ENCODE peak calls at places on chromosomes 13 and 19, in four cellular contexts. One of them, this sample, is unnamed.

GRCh38 chr13:107554355-107554905 is 660.9 kb downstream of the LIG4 start:
- DNase-seq in stimulated activated CD4-positive, alpha-beta T cell treated with anti-CD3 and anti-CD28 coated beads, Interleukin-2, amount 100 ng/mL, for 48 hours: no peak
- DNase-seq in ovary: no peak
- DNase-seq in AML-193: no peak
- DNase-seq in this sample: no peak

GRCh38 chr19:46408611-46409039 is 4.7 kb downstream of the CCDC8 start:
- DNase-seq in stimulated activated CD4-positive, alpha-beta T cell treated with anti-CD3 and anti-CD28 coated beads, Interleukin-2, amount 100 ng/mL, for 48 hours: no peak
- DNase-seq in ovary: peak; percentile 84
- DNase-seq in AML-193: no peak
- DNase-seq in this sample: no peak

GRCh38 chr19:55069137-55069858 is 6.3 kb upstream of the RDH13 start:
- DNase-seq in stimulated activated CD4-positive, alpha-beta T cell treated with anti-CD3 and anti-CD28 coated beads, Interleukin-2, amount 100 ng/mL, for 48 hours: no peak
- DNase-seq in ovary: no peak
- DNase-seq in AML-193: no peak
- DNase-seq in this sample: peak; percentile 17

GRCh38 chr19:31226536-31226935 is 122.7 kb downstream of the TSHZ3 start:
- DNase-seq in stimulated activated CD4-positive, alpha-beta T cell treated with anti-CD3 and anti-CD28 coated beads, Interleukin-2, amount 100 ng/mL, for 48 hours: no peak
- DNase-seq in ovary: no peak
- DNase-seq in AML-193: no peak
- DNase-seq in this sample: no peak

GRCh38 chr13:29993716-29994488 is 143.5 kb upstream of the UBL3 start:
- DNase-seq in stimulated activated CD4-positive, alpha-beta T cell treated with anti-CD3 and anti-CD28 coated beads, Interleukin-2, amount 100 ng/mL, for 48 hours: no peak
- DNase-seq in ovary: no peak
- DNase-seq in AML-193: no peak
- DNase-seq in this sample: no peak

GRCh38 chr13:23554000-23554399 is 16.2 kb upstream of the TNFRSF19 start:
- DNase-seq in stimulated activated CD4-positive, alpha-beta T cell treated with anti-CD3 and anti-CD28 coated beads, Interleukin-2, amount 100 ng/mL, for 48 hours: no peak
- DNase-seq in ovary: no peak
- DNase-seq in AML-193: no peak
- DNase-seq in this sample: no peak

GRCh38 chr13:59906413-59907027 is 257.2 kb downstream of the DIAPH3 start:
- DNase-seq in stimulated activated CD4-positive, alpha-beta T cell treated with anti-CD3 and anti-CD28 coated beads, Interleukin-2, amount 100 ng/mL, for 48 hours: no peak
- DNase-seq in ovary: no peak
- DNase-seq in AML-193: peak; percentile 25
- DNase-seq in this sample: peak; percentile 58

GRCh38 chr13:72194531-72194930 is 327.5 kb upstream of the DACH1 start:
- DNase-seq in stimulated activated CD4-positive, alpha-beta T cell treated with anti-CD3 and anti-CD28 coated beads, Interleukin-2, amount 100 ng/mL, for 48 hours: no peak
- DNase-seq in ovary: no peak
- DNase-seq in AML-193: no peak
- DNase-seq in this sample: no peak

GRCh38 chr19:36973844-36974195 is 57.7 kb downstream of the ZNF568 start:
- DNase-seq in stimulated activated CD4-positive, alpha-beta T cell treated with anti-CD3 and anti-CD28 coated beads, Interleukin-2, amount 100 ng/mL, for 48 hours: no peak
- DNase-seq in ovary: no peak
- DNase-seq in AML-193: no peak
- DNase-seq in this sample: no peak

GRCh38 chr13:106038752-106039151 is 496.7 kb downstream of the EFNB2 start:
- DNase-seq in stimulated activated CD4-positive, alpha-beta T cell treated with anti-CD3 and anti-CD28 coated beads, Interleukin-2, amount 100 ng/mL, for 48 hours: no peak
- DNase-seq in ovary: no peak
- DNase-seq in AML-193: no peak
- DNase-seq in this sample: no peak

GRCh38 chr19:403221-404036 is 5.5 kb downstream of the C2CD4C start:
- DNase-seq in stimulated activated CD4-positive, alpha-beta T cell treated with anti-CD3 and anti-CD28 coated beads, Interleukin-2, amount 100 ng/mL, for 48 hours: no peak
- DNase-seq in ovary: peak; percentile 24
- DNase-seq in AML-193: no peak
- DNase-seq in this sample: no peak

GRCh38 chr13:52159159-52159982 is at the start of gene NEK3:
- DNase-seq in stimulated activated CD4-positive, alpha-beta T cell treated with anti-CD3 and anti-CD28 coated beads, Interleukin-2, amount 100 ng/mL, for 48 hours: peak; percentile 53
- DNase-seq in ovary: peak; percentile 81
- DNase-seq in AML-193: peak; percentile 83
- DNase-seq in this sample: peak; percentile 76

GRCh38 chr19:24101459-24102122 is 14.6 kb downstream of the ZNF254 start:
- DNase-seq in stimulated activated CD4-positive, alpha-beta T cell treated with anti-CD3 and anti-CD28 coated beads, Interleukin-2, amount 100 ng/mL, for 48 hours: no peak
- DNase-seq in ovary: no peak
- DNase-seq in AML-193: no peak
- DNase-seq in this sample: no peak

GRCh38 chr13:81929988-81930387 is 1589.1 kb upstream of the SPRY2 start:
- DNase-seq in stimulated activated CD4-positive, alpha-beta T cell treated with anti-CD3 and anti-CD28 coated beads, Interleukin-2, amount 100 ng/mL, for 48 hours: no peak
- DNase-seq in ovary: no peak
- DNase-seq in AML-193: peak; percentile 13
- DNase-seq in this sample: no peak

GRCh38 chr19:29795882-29796523 is 15.8 kb upstream of the CCNE1 start:
- DNase-seq in stimulated activated CD4-positive, alpha-beta T cell treated with anti-CD3 and anti-CD28 coated beads, Interleukin-2, amount 100 ng/mL, for 48 hours: no peak
- DNase-seq in ovary: no peak
- DNase-seq in AML-193: no peak
- DNase-seq in this sample: no peak